ENCODE peak calls at places on chromosomes 1 and 21, in seven cellular contexts. X is AG04450; F is NCI-H1436; Y is posterior cingulate gyrus; I is activated CD4-positive, alpha-beta T cell treated with anti-CD3 and anti-CD28 coated beads, Interleukin-2, amount 50 U/mL, for 1 hour; E is activated naive CD4-positive, alpha-beta T cell treated with anti-CD3 and anti-CD28 coated beads, Interleukin-2, amount 50 U/mL, for 16 hours; L is GM12891. C is an unnamed sample.

GRCh38 chr1:15620155-15620545 is 2.9 kb downstream of the DDI2 start:
- DNase-seq in X (no peak), F (no peak), Y (no peak), I (no peak), E (no peak), L (no peak), C (no peak)

GRCh38 chr1:85357817-85358216 is 81.4 kb upstream of the BCL10 start:
- DNase-seq in X (no peak), F (no peak), Y (no peak), I (no peak), E (no peak), L (no peak), C (no peak)

GRCh38 chr1:62398377-62398776 is 38.5 kb upstream of the USP1 start:
- DNase-seq in X (peak), F (no peak), Y (no peak), I (no peak), E (no peak), L (no peak), C (no peak)

GRCh38 chr1:55774446-55774845 is 559.3 kb upstream of the USP24 start:
- DNase-seq in X (no peak), F (no peak), Y (no peak), I (no peak), E (no peak), L (no peak), C (no peak)

GRCh38 chr1:214895226-214895625 is 187.3 kb upstream of the KCNK2 start:
- DNase-seq in X (no peak), F (no peak), Y (no peak), I (no peak), E (no peak), L (no peak), C (no peak)

GRCh38 chr1:110210604-110211502 is 739 bp downstream of the KCNC4 start:
- DNase-seq in X (no peak), F (peak), Y (peak), I (peak), E (peak), L (peak), C (peak)

GRCh38 chr1:151981178-151981525 is 12.5 kb downstream of the S100A10 start:
- DNase-seq in X (no peak), F (no peak), Y (no peak), I (no peak), E (no peak), L (no peak), C (no peak)

GRCh38 chr1:208179303-208179702 is 64.9 kb downstream of the PLXNA2 start:
- DNase-seq in X (no peak), F (no peak), Y (no peak), I (no peak), E (no peak), L (no peak), C (no peak)

GRCh38 chr1:52601519-52601918 is 652 bp upstream of the GPX7 start:
- DNase-seq in X (no peak), F (no peak), Y (no peak), I (no peak), E (no peak), L (no peak), C (no peak)

GRCh38 chr1:111553199-111553598 is 49.8 kb upstream of the ADORA3 start:
- DNase-seq in X (peak), F (no peak), Y (no peak), I (no peak), E (no peak), L (no peak), C (no peak)

GRCh38 chr21:42089665-42090310 is 18.7 kb downstream of the UMODL1 start:
- DNase-seq in X (no peak), F (no peak), Y (no peak), I (no peak), E (no peak), L (no peak), C (no peak)

GRCh38 chr1:156050376-156050775 is 3.2 kb downstream of the UBQLN4 start:
- DNase-seq in X (no peak), F (no peak), Y (peak), I (no peak), E (no peak), L (no peak), C (no peak)

GRCh38 chr1:192929606-192930005 is 120.8 kb downstream of the RGS2 start:
- DNase-seq in X (no peak), F (no peak), Y (no peak), I (no peak), E (no peak), L (no peak), C (no peak)

GRCh38 chr1:204072951-204073836 is at the start of gene SOX13:
- DNase-seq in X (peak), F (peak), Y (peak), I (peak), E (no peak), L (no peak), C (no peak)

GRCh38 chr1:41813755-41814694 is 104.7 kb downstream of the HIVEP3 start:
- DNase-seq in X (no peak), F (no peak), Y (no peak), I (no peak), E (no peak), L (no peak), C (no peak)

GRCh38 chr1:230197644-230198567 is 130.9 kb downstream of the GALNT2 start:
- DNase-seq in X (no peak), F (no peak), Y (no peak), I (no peak), E (no peak), L (no peak), C (no peak)

GRCh38 chr1:3604997-3605823 is 6.1 kb downstream of the MEGF6 start:
- DNase-seq in X (no peak), F (no peak), Y (no peak), I (no peak), E (no peak), L (no peak), C (no peak)

GRCh38 chr1:85330711-85331290 is 54.4 kb upstream of the BCL10 start:
- DNase-seq in X (peak), F (no peak), Y (no peak), I (no peak), E (no peak), L (no peak), C (no peak)

GRCh38 chr1:53638641-53639035 is 100.3 kb downstream of the GLIS1 start:
- DNase-seq in X (no peak), F (no peak), Y (no peak), I (no peak), E (no peak), L (no peak), C (no peak)

GRCh38 chr1:21633141-21633755 is 35.9 kb downstream of the RAP1GAP start:
- DNase-seq in X (no peak), F (no peak), Y (no peak), I (no peak), E (no peak), L (no peak), C (no peak)

GRCh38 chr1:154791292-154792278 is 78.5 kb downstream of the KCNN3 start:
- DNase-seq in X (no peak), F (no peak), Y (no peak), I (peak), E (peak), L (peak), C (no peak)

GRCh38 chr1:183306317-183307042 is 111.7 kb downstream of the NMNAT2 start:
- DNase-seq in X (no peak), F (no peak), Y (no peak), I (no peak), E (no peak), L (no peak), C (no peak)

GRCh38 chr1:213123532-213123931 is 72.5 kb downstream of the RPS6KC1 start:
- DNase-seq in X (peak), F (no peak), Y (no peak), I (no peak), E (no peak), L (no peak), C (no peak)

GRCh38 chr1:110879758-110880606 is 7.0 kb downstream of the CD53 start:
- DNase-seq in X (no peak), F (no peak), Y (no peak), I (peak), E (peak), L (no peak), C (peak)

GRCh38 chr21:28487455-28488070 is 505.1 kb downstream of the LTN1 start:
- DNase-seq in X (no peak), F (no peak), Y (no peak), I (no peak), E (no peak), L (no peak), C (no peak)